ENCODE peak calls at places on chromosomes 6 and 20, in four cellular contexts. E is HepG2, D is A549, F is GM12878. R is an unnamed sample.

GRCh38 chr6:46269447-46270229 is 98.9 kb upstream of the ENPP5 start:
- DNase-seq in E (no peak), D (no peak), F (no peak), R (no peak)

GRCh38 chr6:72580281-72580940 is 41.5 kb upstream of the KCNQ5 start:
- DNase-seq in E (peak), D (peak), F (no peak), R (peak)

GRCh38 chr6:4388675-4389074 is 253.3 kb upstream of the ECI2 start:
- DNase-seq in E (no peak), F (no peak), D (no peak), R (no peak)

GRCh38 chr6:125248136-125248535 is 53.6 kb downstream of the HDDC2 start:
- DNase-seq in F (no peak), D (no peak), E (no peak), R (no peak)

GRCh38 chr6:98929498-98930060 is 18.2 kb downstream of the FBXL4 start:
- DNase-seq in D (no peak), F (no peak), E (no peak), R (no peak)

GRCh38 chr6:30325873-30326445 is 768 bp upstream of the TRIM39 start:
- DNase-seq in D (no peak), E (no peak), F (peak), R (no peak)

GRCh38 chr6:44778513-44778912 is 391.0 kb downstream of the CDC5L start:
- DNase-seq in E (no peak), D (no peak), F (no peak), R (no peak)

GRCh38 chr6:8082954-8083858 is 19.0 kb upstream of the BLOC1S5 start:
- DNase-seq in D (peak), E (no peak), F (no peak), R (no peak)

GRCh38 chr6:38400764-38401163 is 239.0 kb downstream of the BTBD9 start:
- DNase-seq in F (no peak), E (no peak), D (no peak), R (no peak)

GRCh38 chr6:12923644-12924235 is 207.2 kb downstream of the PHACTR1 start:
- DNase-seq in D (no peak), F (no peak), E (no peak), R (no peak)

GRCh38 chr6:26251354-26252081 is 113.5 kb upstream of the BTN3A2 start:
- DNase-seq in E (no peak), D (no peak), F (peak), R (peak)
- TF ChIP-seq PBX3 in E (no peak), D (no peak), F (no peak), R (peak)

DNA sequence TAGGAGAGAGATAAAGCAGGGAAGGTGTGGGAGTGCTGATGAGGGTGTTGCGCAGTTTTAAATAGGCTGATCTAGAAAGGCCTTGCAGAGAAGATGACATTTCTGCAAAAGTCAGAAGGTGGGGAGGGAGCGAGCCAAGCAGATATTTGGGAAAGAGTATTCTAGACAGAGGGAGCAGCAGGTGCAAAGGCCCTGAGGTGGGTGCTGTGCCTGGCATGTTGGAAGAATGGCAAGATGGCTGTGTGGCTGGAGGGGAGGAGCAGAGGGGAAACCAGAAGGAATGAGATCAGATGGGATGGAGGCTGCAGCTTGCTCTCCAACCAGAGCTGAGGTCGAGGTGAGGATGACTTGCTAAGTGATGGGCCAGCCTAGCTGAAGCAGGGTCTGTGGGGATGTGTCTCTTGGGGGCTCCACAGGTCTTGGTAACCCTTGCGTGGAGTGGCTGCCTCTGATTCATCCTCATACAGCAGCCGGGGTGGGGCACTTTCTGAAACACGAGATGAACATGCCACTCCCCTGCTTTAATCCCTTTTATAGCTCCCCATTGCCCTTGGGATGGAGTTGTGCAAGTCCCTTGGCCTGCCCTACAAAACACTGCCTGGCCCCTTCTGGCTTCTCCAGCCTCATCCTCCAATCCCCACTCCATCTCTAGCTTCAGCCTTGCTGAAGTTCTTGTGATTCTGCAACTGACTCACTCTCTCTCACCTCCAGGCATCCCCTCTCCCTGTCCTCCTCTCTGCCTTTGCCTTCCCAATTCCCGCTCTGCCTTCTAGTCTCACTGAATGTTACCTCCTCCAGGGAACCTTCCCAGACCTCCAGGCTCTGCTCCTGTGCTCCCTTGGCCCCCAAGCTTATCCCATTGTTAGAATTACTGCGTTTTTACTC is 94.1 kb downstream of the CDH22 start:
- DNase-seq in F (no peak), D (no peak), E (no peak), R (no peak)
- TF ChIP-seq PBX3 in F (no peak), D (no peak), E (no peak), R (no peak)

DNA sequence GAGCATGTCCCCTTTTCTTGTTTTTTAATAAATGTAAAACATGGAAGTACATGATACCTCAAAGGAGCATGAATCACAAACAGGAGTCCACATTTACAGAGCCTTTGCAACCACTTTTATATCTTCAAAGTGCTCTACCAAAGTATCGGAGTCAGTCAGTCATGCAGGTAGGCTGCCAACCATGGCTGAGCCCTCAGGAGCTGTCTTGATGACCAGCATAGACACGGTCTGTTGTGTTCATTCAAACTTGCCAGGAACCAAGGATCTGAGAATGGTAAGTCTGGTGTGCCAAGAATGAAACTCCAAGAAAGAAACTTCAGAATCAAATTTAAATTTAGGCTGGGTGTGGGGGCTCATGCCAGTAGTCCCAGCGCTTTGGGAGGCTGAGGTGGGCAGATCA is 111.5 kb downstream of the SLC16A10 start:
- DNase-seq in D (no peak), E (no peak), F (no peak), R (no peak)
- TF ChIP-seq PBX3 in D (no peak), E (no peak), F (no peak), R (no peak)

GRCh38 chr20:20547221-20547875 is 165.1 kb downstream of the RALGAPA2 start:
- DNase-seq in E (peak), F (no peak), D (no peak), R (no peak)
- TF ChIP-seq PBX3 in E (no peak), F (no peak), D (no peak), R (no peak)

GRCh38 chr20:63533871-63534393 is 3.2 kb downstream of the PTK6 start:
- DNase-seq in E (no peak), D (no peak), F (no peak), R (peak)
- TF ChIP-seq PBX3 in E (no peak), D (no peak), F (no peak), R (no peak)

DNA sequence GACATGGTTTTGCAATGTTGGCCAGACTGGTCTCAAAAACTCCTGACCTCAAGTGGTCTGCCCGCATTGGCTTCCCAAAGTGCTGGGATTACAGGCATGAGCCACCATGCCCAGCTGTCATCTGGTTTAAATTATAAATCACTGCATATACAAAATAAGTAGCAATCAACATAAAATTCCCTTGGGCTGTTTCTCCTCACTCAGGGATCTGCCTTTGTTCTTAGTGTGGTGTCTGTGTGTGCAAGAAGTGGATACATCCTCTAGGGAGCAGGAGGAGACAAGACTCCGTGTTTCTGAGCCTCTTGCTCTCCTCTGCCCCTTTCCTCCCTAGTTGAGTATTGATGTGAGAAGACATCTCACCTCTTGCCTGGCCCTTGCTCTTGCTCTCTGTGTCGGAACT is 65.2 kb upstream of the ADGRF4 start:
- DNase-seq in E (no peak), D (peak), F (no peak), R (peak)
- TF ChIP-seq PBX3 in E (no peak), D (no peak), F (no peak), R (no peak)

GRCh38 chr20:53428997-53429396 is 164.6 kb downstream of the ZNF217 start:
- DNase-seq in E (no peak), F (no peak), D (no peak), R (no peak)
- TF ChIP-seq PBX3 in E (no peak), F (no peak), D (no peak), R (no peak)

DNA sequence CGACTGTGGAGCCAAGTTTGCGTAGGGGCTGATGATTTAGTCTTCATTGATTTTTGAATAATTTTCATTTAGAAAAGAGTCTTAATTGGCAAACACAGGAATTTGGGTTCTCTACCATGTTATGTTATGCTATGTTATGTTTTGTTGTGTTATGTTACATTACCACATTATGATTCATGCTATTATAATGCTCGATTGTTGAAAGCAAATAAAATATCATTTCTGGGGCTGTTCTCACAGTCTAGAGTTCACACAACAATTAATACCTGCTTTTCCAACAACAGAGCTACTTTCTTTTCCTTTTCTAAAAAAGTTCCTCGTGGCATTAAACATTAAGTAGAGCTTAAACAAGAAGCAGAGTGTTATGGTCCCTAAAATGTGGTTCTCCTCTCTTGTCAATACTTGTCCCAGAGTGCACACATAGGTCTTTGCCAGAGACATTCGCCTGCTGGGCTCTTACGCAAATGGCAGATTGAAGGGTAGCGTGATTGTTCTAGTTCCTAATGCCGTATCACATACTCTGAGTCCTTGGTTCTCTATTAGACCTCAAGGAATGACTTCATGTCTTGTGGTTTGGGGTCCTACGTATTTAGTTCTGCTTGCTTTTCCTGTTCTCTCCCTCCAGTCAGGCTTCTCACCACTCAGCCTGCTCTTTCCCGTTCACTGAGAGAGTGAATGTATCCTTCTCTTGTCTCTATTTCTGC is 370.3 kb downstream of the CD109 start:
- DNase-seq in D (no peak), F (no peak), E (no peak), R (no peak)
- TF ChIP-seq PBX3 in D (no peak), F (no peak), E (no peak), R (no peak)

GRCh38 chr6:157800420-157801237 is 22.4 kb upstream of the SNX9 start:
- DNase-seq in E (no peak), F (peak), D (no peak), R (no peak)
- TF ChIP-seq PBX3 in E (no peak), F (no peak), D (no peak), R (no peak)

GRCh38 chr6:138161118-138161433 is 663 bp upstream of the ARFGEF3 start:
- DNase-seq in D (no peak), E (no peak), F (no peak), R (no peak)
- TF ChIP-seq PBX3 in D (no peak), E (no peak), F (no peak), R (no peak)

R was measured in SK-N-SH.